ENCODE peak calls at places on chromosomes 2 and 18, in four cellular contexts. A is WTC11, E is K562, S is GM12878. P is an unnamed sample.

GRCh38 chr2:136006658-136007057 is 21.2 kb upstream of the DARS1 start:
- DNase-seq in S (no peak), E (no peak), A (no peak), P (no peak)

GRCh38 chr2:199471443-199472057 is 13.8 kb upstream of the SATB2 start:
- DNase-seq in S (no peak), A (peak), E (peak), P (peak)

GRCh38 chr18:72541871-72542690 is 2.1 kb downstream of the CBLN2 start:
- DNase-seq in A (peak), E (no peak), S (no peak), P (peak)

GRCh38 chr2:5479265-5479928 is 212.8 kb upstream of the SOX11 start:
- DNase-seq in A (no peak), S (no peak), E (no peak), P (peak)

GRCh38 chr2:53787911-53788289 is 1.1 kb downstream of the ERLEC1 start:
- DNase-seq in A (no peak), S (no peak), E (no peak), P (no peak)

GRCh38 chr2:102238039-102238756 is 51.4 kb downstream of the IL1RL2 start:
- DNase-seq in A (no peak), S (no peak), E (no peak), P (no peak)

GRCh38 chr2:80869858-80870438 is 565.4 kb upstream of the LRRTM1 start:
- DNase-seq in A (no peak), S (no peak), E (no peak), P (no peak)

GRCh38 chr2:181058378-181059269 is 78.2 kb downstream of the UBE2E3 start:
- DNase-seq in E (peak), S (peak), A (peak), P (peak)

GRCh38 chr2:20424300-20425290 is 22.3 kb upstream of the RHOB start:
- DNase-seq in E (peak), A (no peak), S (peak), P (peak)

GRCh38 chr2:30503007-30503691 is 56.1 kb downstream of the LCLAT1 start:
- DNase-seq in A (no peak), S (no peak), E (no peak), P (no peak)

GRCh38 chr18:74942319-74942910 is 266.5 kb downstream of the PTGR3 start:
- DNase-seq in A (no peak), S (peak), E (no peak), P (no peak)

GRCh38 chr18:10122116-10122515 is 208.3 kb downstream of the VAPA start:
- DNase-seq in A (no peak), S (no peak), E (no peak), P (no peak)

GRCh38 chr18:23994361-23994902 is 20.1 kb upstream of the TTC39C start:
- DNase-seq in A (no peak), S (no peak), E (no peak), P (peak)

GRCh38 chr2:36834721-36835120 is 131.6 kb downstream of the STRN start:
- DNase-seq in E (no peak), S (no peak), A (no peak), P (no peak)

GRCh38 chr2:75790121-75790520 is 79.4 kb upstream of the GCFC2 start:
- DNase-seq in E (no peak), S (no peak), A (no peak), P (no peak)

GRCh38 chr2:26043862-26044736 is 10.2 kb downstream of the RAB10 start:
- DNase-seq in A (no peak), S (no peak), E (no peak), P (no peak)

GRCh38 chr2:39216495-39217191 is 27.1 kb downstream of the CDKL4 start:
- DNase-seq in A (no peak), S (no peak), E (no peak), P (no peak)

GRCh38 chr2:7017621-7018260 is 100.5 kb downstream of the RNF144A start:
- DNase-seq in A (no peak), E (no peak), S (no peak), P (peak)

GRCh38 chr2:233338046-233338445 is 16.2 kb upstream of the DGKD start:
- DNase-seq in E (no peak), S (no peak), A (no peak), P (peak)

GRCh38 chr18:2173464-2173863 is 397.8 kb downstream of the METTL4 start:
- DNase-seq in S (no peak), E (peak), A (no peak), P (no peak)

GRCh38 chr2:220503446-220503845 is 876.0 kb downstream of the SLC4A3 start:
- DNase-seq in A (no peak), S (no peak), E (no peak), P (no peak)

GRCh38 chr2:216492951-216493685 is 5.5 kb upstream of the RPL37A start:
- DNase-seq in E (no peak), S (no peak), A (no peak), P (no peak)

GRCh38 chr2:215361211-215361875 is 49.5 kb downstream of the ATIC start:
- DNase-seq in S (no peak), A (no peak), E (no peak), P (no peak)

GRCh38 chr2:43159797-43160196 is 66.6 kb downstream of the ZFP36L2 start:
- DNase-seq in S (no peak), A (no peak), E (no peak), P (no peak)

GRCh38 chr2:219775506-219775905 is 148.1 kb downstream of the SLC4A3 start:
- DNase-seq in A (no peak), S (no peak), E (no peak), P (no peak)

GRCh38 chr2:130871843-130872242 is 35.1 kb downstream of the ARHGEF4 start:
- DNase-seq in A (no peak), S (no peak), E (no peak), P (no peak)

GRCh38 chr18:50644807-50645206 is 84.9 kb downstream of the MAPK4 start:
- DNase-seq in E (peak), S (no peak), A (peak), P (peak)

GRCh38 chr18:35032113-35032512 is 9.1 kb upstream of the MAPRE2 start:
- DNase-seq in E (no peak), S (no peak), A (no peak), P (no peak)

GRCh38 chr2:235832941-235833340 is 335.2 kb downstream of the GBX2 start:
- DNase-seq in S (no peak), E (no peak), A (no peak), P (no peak)

GRCh38 chr2:36357506-36358316 is 2.1 kb downstream of the CRIM1 start:
- DNase-seq in A (peak), S (no peak), E (no peak), P (peak)

GRCh38 chr2:218043701-218044109 is 25.3 kb upstream of the RUFY4 start:
- DNase-seq in E (no peak), S (no peak), A (no peak), P (no peak)

DNA sequence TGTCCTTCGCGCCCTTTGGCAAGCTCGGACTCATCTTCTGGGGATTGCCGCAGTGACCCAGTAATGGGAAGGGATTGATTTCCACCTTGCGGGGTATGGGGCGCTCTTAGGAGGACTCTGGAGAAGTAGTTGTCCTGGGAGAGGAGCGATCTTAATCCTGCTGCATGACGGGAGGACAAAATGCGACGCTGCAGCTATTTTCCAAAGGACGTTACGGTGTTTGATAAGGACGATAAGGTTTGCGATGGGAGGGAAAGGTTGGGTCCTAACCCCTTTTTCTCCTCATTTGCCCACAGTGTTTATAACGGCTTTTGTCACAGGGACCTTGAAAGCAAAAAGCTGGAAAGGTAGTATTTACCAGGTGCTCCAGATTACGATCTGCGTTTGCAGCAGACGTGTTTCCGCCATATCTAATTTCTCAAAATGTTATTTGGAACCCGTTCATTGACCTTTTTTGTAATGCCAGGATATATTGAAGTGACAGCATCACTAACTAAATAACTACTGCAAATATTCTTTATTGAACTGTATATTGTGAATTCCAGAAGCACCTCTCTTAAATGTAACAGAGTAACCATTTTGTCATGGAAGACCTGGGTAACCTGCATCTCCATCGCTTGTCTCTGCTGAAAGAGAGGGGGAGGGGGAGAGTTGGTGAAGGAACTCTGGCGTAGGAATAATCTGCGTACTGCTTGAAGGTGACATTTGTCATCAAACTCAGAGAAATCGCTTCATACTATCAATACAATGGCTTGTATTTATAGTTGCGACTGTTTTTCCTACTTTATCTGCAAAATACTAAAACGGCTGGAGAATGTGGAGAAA is 597 bp downstream of the MDH1 start:
- DNase-seq in S (no peak), E (peak), A (peak), P (peak)
- TF ChIP-seq USF1 in S (no peak), E (peak), A (no peak), P (no peak)

DNA sequence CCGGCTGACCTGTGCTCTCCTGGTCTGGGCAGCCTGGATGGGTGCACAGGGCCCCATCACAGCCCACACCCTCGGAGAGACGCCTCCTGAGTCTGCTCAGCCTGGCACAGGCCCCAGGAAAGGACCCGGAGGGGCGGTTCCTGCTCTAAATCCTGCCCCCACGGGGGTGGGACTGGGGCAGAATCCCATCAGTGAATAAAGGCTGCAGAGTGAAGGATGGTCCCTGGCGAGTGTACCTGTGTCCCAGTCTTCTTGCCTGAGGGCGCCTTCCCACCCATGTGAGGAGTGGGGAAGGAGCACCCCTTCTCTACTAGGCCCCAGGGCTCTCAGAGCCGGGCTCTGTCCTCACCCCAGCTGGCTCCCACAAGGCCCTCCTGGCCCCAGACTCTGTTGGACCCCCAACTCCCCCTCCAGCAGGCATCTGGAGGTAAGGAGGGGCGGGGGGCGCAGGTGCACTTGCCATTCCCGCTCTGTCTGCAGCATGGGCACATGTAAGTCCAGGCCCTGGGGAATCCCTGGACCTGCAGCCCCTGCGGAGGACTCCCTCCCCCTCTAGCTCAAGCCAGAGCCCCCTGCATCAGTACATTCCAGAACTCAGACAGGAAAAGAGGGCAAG is 21.3 kb downstream of the GPC1 start:
- DNase-seq in E (no peak), A (no peak), S (no peak), P (no peak)
- TF ChIP-seq USF1 in E (no peak), A (no peak), S (no peak), P (no peak)

GRCh38 chr2:224774735-224775134 is 58.6 kb upstream of the CCDC195 start:
- DNase-seq in E (no peak), S (no peak), A (no peak), P (no peak)

GRCh38 chr2:224778474-224778877 is 62.3 kb upstream of the CCDC195 start:
- DNase-seq in S (peak), E (peak), A (peak), P (peak)

GRCh38 chr2:224777563-224777939 is 61.4 kb upstream of the CCDC195 start:
- DNase-seq in E (no peak), S (no peak), A (no peak), P (no peak)

GRCh38 chr2:224776795-224777562 is 60.8 kb upstream of the CCDC195 start:
- DNase-seq in S (no peak), A (no peak), E (no peak), P (no peak)

DNA sequence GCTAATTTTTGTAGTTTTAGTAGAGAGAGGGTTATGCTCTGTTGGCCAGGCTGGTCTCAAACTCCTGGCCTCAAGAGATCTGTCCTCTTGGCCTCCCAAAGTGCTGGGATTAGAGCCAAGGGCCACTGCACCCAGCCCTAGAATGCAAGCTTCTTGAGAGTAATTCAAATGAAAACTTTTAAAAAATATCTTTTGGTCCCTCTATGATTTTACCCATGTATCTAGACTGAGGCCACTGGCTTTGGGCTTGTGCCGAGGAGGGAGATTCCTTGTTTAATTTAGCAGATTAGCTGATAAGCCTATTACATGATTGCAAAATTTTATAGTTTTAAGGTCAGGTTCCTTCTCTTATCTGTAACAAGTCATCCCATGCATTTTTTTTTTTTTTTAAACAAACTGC is 59.5 kb upstream of the CCDC195 start:
- DNase-seq in E (no peak), A (no peak), S (no peak), P (no peak)
- TF ChIP-seq USF1 in E (no peak), A (no peak), S (no peak), P (no peak)

GRCh38 chr18:12839526-12840196 is 44.4 kb downstream of the PTPN2 start:
- DNase-seq in S (peak), A (no peak), E (no peak), P (no peak)

GRCh38 chr18:12840382-12840781 is 43.7 kb downstream of the PTPN2 start:
- DNase-seq in S (no peak), A (no peak), E (no peak), P (no peak)

GRCh38 chr18:12841070-12841469 is 43.0 kb downstream of the PTPN2 start:
- DNase-seq in E (no peak), A (no peak), S (no peak), P (no peak)

GRCh38 chr18:12842459-12843380 is 41.3 kb downstream of the PTPN2 start:
- DNase-seq in A (no peak), E (peak), S (no peak), P (no peak)

DNA sequence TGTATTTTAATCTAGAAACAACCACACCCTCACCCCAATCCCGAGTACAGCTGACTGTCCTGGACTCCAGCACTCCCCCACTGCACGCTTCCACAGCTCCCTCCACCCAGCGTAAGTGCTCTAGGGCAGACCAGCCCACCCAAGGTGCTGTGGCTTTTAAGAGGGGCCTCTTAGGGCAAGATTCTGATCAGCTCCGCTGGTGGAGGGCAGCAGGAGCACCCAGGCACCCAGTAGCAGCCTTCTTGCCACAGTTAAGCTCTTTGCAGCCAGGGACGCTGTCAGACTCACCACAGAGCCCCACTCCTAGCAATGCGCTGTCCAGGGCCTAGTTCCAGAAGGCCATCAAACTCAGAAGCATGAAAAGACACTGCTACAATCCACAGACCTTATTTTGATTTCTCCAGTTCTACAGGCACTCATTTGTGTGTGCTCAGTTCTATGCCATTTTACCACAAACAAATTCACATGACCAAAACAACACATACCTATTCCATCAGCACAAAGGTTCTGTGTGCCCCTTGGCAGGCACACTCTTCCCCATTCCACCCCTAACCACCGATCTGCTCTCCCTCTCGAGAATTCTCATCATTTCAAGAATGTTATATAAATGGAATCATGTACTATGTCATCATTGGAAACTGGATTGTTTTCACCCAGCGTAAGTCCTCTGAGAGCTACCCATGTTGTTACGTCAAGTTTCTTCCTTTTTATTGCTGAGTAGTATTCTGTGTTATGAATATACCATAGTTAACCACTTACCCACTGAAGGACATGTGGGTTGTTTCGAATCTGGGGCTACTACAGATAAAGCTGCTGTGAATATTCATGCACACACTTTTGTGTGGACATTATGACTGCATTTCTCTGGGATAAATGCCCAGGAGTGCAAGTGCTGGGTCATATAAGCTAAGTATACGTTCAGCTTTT is 40.4 kb downstream of the PTPN2 start:
- DNase-seq in S (no peak), A (no peak), E (peak), P (no peak)
- TF ChIP-seq USF1 in S (no peak), A (no peak), E (no peak), P (no peak)